ENCODE peak calls at places on chromosomes 6 and 20, in eight cellular contexts. P, D, R, A, B, V, S and E are unnamed samples.

GRCh38 chr6:493840-494239 is 102.3 kb downstream of the IRF4 start:
- DNase-seq in P (no peak), D (no peak), R (no peak), A (no peak), B (no peak), V (no peak), S (no peak), E (no peak)

GRCh38 chr20:44153636-44154043 is 33.3 kb downstream of the JPH2 start:
- DNase-seq in P (no peak), D (no peak), R (peak), A (peak), B (no peak), V (no peak), S (peak), E (peak)

GRCh38 chr6:119145111-119145510 is 66.6 kb upstream of the FAM184A start:
- DNase-seq in P (peak), D (no peak), R (no peak), A (no peak), B (no peak), V (no peak), S (no peak), E (no peak)

GRCh38 chr20:63061051-63061531 is 54.3 kb upstream of the BHLHE23 start:
- DNase-seq in P (no peak), D (no peak), R (no peak), A (no peak), B (no peak), V (no peak), S (no peak), E (no peak)

GRCh38 chr6:98324406-98324930 is 509.9 kb upstream of the POU3F2 start:
- DNase-seq in P (no peak), D (no peak), R (no peak), A (peak), B (no peak), V (no peak), S (no peak), E (no peak)

GRCh38 chr20:62025832-62026563 is 39.7 kb downstream of the TAF4 start:
- DNase-seq in P (peak), D (no peak), R (no peak), A (peak), B (peak), V (no peak), S (peak), E (no peak)

GRCh38 chr20:35257175-35257909 is 20.6 kb downstream of the MMP24OS start:
- DNase-seq in P (peak), D (no peak), R (no peak), A (peak), B (no peak), V (no peak), S (no peak), E (no peak)

GRCh38 chr6:45420909-45421699 is 43.4 kb upstream of the SUPT3H start:
- DNase-seq in P (peak), D (no peak), R (no peak), A (peak), B (no peak), V (no peak), S (peak), E (no peak)

GRCh38 chr6:149044394-149044965 is 273.0 kb upstream of the TAB2 start:
- DNase-seq in P (no peak), D (no peak), R (no peak), A (peak), B (no peak), V (no peak), S (peak), E (no peak)

GRCh38 chr6:168865-169455 is 123.3 kb upstream of the DUSP22 start:
- DNase-seq in P (peak), D (peak), R (no peak), A (peak), B (peak), V (peak), S (peak), E (peak)

GRCh38 chr20:48742912-48743680 is 84.7 kb downstream of the PREX1 start:
- DNase-seq in P (no peak), D (no peak), R (no peak), A (no peak), B (no peak), V (no peak), S (no peak), E (no peak)

GRCh38 chr20:54576496-54576895 is 101.1 kb downstream of the DOK5 start:
- DNase-seq in P (no peak), D (no peak), R (no peak), A (no peak), B (no peak), V (no peak), S (no peak), E (no peak)

GRCh38 chr20:4512891-4513550 is 208.7 kb upstream of the PRND start:
- DNase-seq in P (peak), D (no peak), R (peak), A (peak), B (peak), V (peak), S (peak), E (peak)

GRCh38 chr6:42313941-42314570 is 96.4 kb upstream of the MRPS10 start:
- DNase-seq in P (no peak), D (no peak), R (no peak), A (peak), B (no peak), V (no peak), S (peak), E (no peak)

GRCh38 chr20:62916703-62917476 is 9.4 kb downstream of the DIDO1 start:
- DNase-seq in P (no peak), D (no peak), R (no peak), A (no peak), B (peak), V (no peak), S (no peak), E (no peak)

GRCh38 chr20:45934046-45934586 is 367 bp upstream of the PCIF1 start:
- DNase-seq in P (no peak), D (peak), R (peak), A (peak), B (no peak), V (peak), S (peak), E (no peak)

GRCh38 chr20:53215166-53215565 is 243.0 kb downstream of the TSHZ2 start:
- DNase-seq in P (no peak), D (no peak), R (no peak), A (no peak), B (no peak), V (no peak), S (no peak), E (no peak)

GRCh38 chr6:102813489-102814275 is 1420.2 kb downstream of the GRIK2 start:
- DNase-seq in P (no peak), D (no peak), R (no peak), A (no peak), B (no peak), V (peak), S (no peak), E (peak)

GRCh38 chr6:34246563-34247391 is 2.0 kb downstream of the SMIM29 start:
- DNase-seq in P (peak), D (peak), R (peak), A (no peak), B (peak), V (no peak), S (peak), E (no peak)

GRCh38 chr20:13960119-13960518 is 30.3 kb downstream of the SEL1L2 start:
- DNase-seq in P (no peak), D (no peak), R (no peak), A (no peak), B (no peak), V (no peak), S (no peak), E (no peak)

GRCh38 chr6:157273756-157274088 is 49.6 kb downstream of the TMEM242 start:
- DNase-seq in P (no peak), D (peak), R (peak), A (peak), B (peak), V (peak), S (peak), E (no peak)

GRCh38 chr20:5746064-5746463 is 4.1 kb upstream of the SHLD1 start:
- DNase-seq in P (no peak), D (no peak), R (no peak), A (no peak), B (no peak), V (no peak), S (no peak), E (no peak)

GRCh38 chr6:112181130-112181529 is 73.2 kb downstream of the LAMA4 start:
- DNase-seq in P (no peak), D (no peak), R (no peak), A (no peak), B (no peak), V (no peak), S (no peak), E (no peak)

GRCh38 chr6:35487653-35488516 is 9.0 kb downstream of the TEAD3 start:
- DNase-seq in P (no peak), D (no peak), R (peak), A (peak), B (no peak), V (no peak), S (peak), E (peak)

GRCh38 chr20:57404419-57405072 is 13.3 kb downstream of the RBM38 start:
- DNase-seq in P (no peak), D (no peak), R (no peak), A (no peak), B (no peak), V (no peak), S (no peak), E (no peak)

GRCh38 chr6:7721654-7722053 is 4.2 kb upstream of the BMP6 start:
- DNase-seq in P (peak), D (peak), R (no peak), A (no peak), B (peak), V (peak), S (peak), E (peak)

GRCh38 chr20:37071481-37071911 is 24.3 kb downstream of the RBL1 start:
- DNase-seq in P (no peak), D (peak), R (no peak), A (peak), B (no peak), V (no peak), S (peak), E (peak)

GRCh38 chr6:101312652-101313051 is 80.9 kb upstream of the GRIK2 start:
- DNase-seq in P (no peak), D (no peak), R (no peak), A (no peak), B (no peak), V (no peak), S (no peak), E (no peak)

GRCh38 chr20:6502219-6502618 is 265.3 kb upstream of the BMP2 start:
- DNase-seq in P (no peak), D (no peak), R (no peak), A (peak), B (no peak), V (no peak), S (no peak), E (no peak)

GRCh38 chr6:48318670-48319069 is 207.7 kb upstream of the PTCHD4 start:
- DNase-seq in P (peak), D (no peak), R (no peak), A (no peak), B (no peak), V (no peak), S (no peak), E (peak)

GRCh38 chr6:105594272-105594671 is 191.4 kb upstream of the PREP start:
- DNase-seq in P (no peak), D (no peak), R (no peak), A (no peak), B (no peak), V (no peak), S (no peak), E (no peak)

GRCh38 chr6:44072452-44072958 is 54.7 kb downstream of the MRPL14 start:
- DNase-seq in P (no peak), D (no peak), R (no peak), A (no peak), B (no peak), V (no peak), S (no peak), E (no peak)
- H3K27ac ChIP-seq in P (peak), D (no peak), R (peak), A (peak), B (peak), V (peak), S (peak), E (peak)

GRCh38 chr6:125611573-125612399 is 137.6 kb upstream of the HEY2 start:
- DNase-seq in P (peak), D (no peak), R (peak), A (peak), B (no peak), V (no peak), S (no peak), E (no peak)
- H2AFZ ChIP-seq in P (peak), D (no peak), R (peak), A (no peak), B (no peak), V (no peak), S (no peak), E (no peak)

GRCh38 chr6:26121141-26122004 is 34.1 kb downstream of the HFE start:
- DNase-seq in P (no peak), D (no peak), R (no peak), A (peak), B (peak), V (peak), S (peak), E (no peak)
- H3K4me2 ChIP-seq in P (no peak), D (no peak), R (peak), A (no peak), B (peak), V (peak), S (no peak), E (no peak)

DNA sequence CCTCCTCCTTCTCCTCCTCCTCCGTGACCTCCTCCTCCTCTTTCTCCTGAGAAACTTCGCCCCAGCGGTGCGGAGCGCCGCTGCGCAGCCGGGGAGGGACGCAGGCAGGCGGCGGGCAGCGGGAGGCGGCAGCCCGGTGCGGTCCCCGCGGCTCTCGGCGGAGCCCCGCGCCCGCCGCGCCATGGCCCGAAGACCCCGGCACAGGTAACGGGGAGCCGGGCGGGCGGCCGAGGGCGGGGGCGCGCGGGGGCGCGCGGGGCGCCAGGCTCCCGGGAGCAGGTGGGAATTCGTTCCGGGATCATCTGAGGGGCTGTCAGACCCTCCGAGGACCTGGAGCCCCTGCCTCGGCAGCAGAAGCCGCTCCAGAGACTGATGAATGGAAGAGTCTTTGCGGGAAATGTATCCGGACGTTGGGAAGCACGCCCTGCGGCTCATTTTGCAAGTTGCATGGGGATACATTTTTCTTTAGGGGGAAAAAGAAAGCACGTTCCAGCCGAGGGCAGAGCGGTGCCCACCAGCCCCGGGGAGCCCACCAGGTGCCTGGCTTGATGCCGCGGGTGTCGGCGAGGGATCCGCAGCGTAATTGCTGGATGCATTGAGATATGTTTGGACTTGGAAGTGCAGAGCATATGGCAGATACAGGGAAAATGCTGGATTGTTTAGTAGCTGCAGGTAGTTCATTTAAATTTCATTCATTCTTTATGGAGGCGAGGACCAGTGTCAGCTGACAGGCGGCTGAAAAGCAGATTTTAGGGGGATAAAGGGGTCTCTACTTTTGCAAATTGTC is 418 bp downstream of the MYB start:
- DNase-seq in P (peak), D (peak), R (peak), A (peak), B (no peak), V (no peak), S (peak), E (peak)
- H3K27ac ChIP-seq in P (no peak), D (no peak), R (no peak), A (no peak), B (no peak), V (no peak), S (no peak), E (no peak)